ENCODE peak calls at places on chromosomes 4 and X, in seven cellular contexts. One of them, this sample, is unnamed.

GRCh38 chr4:118915468-118915867 is 26.8 kb downstream of the SYNPO2 start:
- DNase-seq in stimulated activated naive CD8-positive, alpha-beta T cell treated with anti-CD3 and anti-CD28 coated beads, Interleukin-15, Interleukin-2, amounts not matched to agents 100 U/mL and 50 U/mL, for 24 hours: no peak
- DNase-seq in activated CD8-positive, alpha-beta memory T cell treated with anti-CD3 and anti-CD28 coated beads, Interleukin-2, amount 50 U/mL, for 48 hours: no peak
- DNase-seq in fibroblast of pulmonary artery: no peak
- DNase-seq in trophoblast cell: no peak
- DNase-seq in pulmonary artery endothelial cell: no peak
- DNase-seq in choroid plexus epithelial cell: no peak
- DNase-seq in this sample: no peak

GRCh38 chr4:177119021-177119461 is 190.6 kb upstream of the NEIL3 start:
- DNase-seq in choroid plexus epithelial cell: peak
- DNase-seq in fibroblast of pulmonary artery: peak
- DNase-seq in activated CD8-positive, alpha-beta memory T cell treated with anti-CD3 and anti-CD28 coated beads, Interleukin-2, amount 50 U/mL, for 48 hours: no peak
- DNase-seq in stimulated activated naive CD8-positive, alpha-beta T cell treated with anti-CD3 and anti-CD28 coated beads, Interleukin-15, Interleukin-2, amounts not matched to agents 100 U/mL and 50 U/mL, for 24 hours: no peak
- DNase-seq in trophoblast cell: no peak
- DNase-seq in pulmonary artery endothelial cell: no peak
- DNase-seq in this sample: no peak

GRCh38 chr4:13329963-13330362 is 154.2 kb downstream of the RAB28 start:
- DNase-seq in trophoblast cell: no peak
- DNase-seq in choroid plexus epithelial cell: peak
- DNase-seq in fibroblast of pulmonary artery: peak
- DNase-seq in activated CD8-positive, alpha-beta memory T cell treated with anti-CD3 and anti-CD28 coated beads, Interleukin-2, amount 50 U/mL, for 48 hours: no peak
- DNase-seq in stimulated activated naive CD8-positive, alpha-beta T cell treated with anti-CD3 and anti-CD28 coated beads, Interleukin-15, Interleukin-2, amounts not matched to agents 100 U/mL and 50 U/mL, for 24 hours: no peak
- DNase-seq in pulmonary artery endothelial cell: no peak
- DNase-seq in this sample: no peak

GRCh38 chr4:178339769-178340168 is 897.5 kb upstream of the AGA start:
- DNase-seq in choroid plexus epithelial cell: peak
- DNase-seq in activated CD8-positive, alpha-beta memory T cell treated with anti-CD3 and anti-CD28 coated beads, Interleukin-2, amount 50 U/mL, for 48 hours: no peak
- DNase-seq in pulmonary artery endothelial cell: no peak
- DNase-seq in fibroblast of pulmonary artery: no peak
- DNase-seq in trophoblast cell: no peak
- DNase-seq in stimulated activated naive CD8-positive, alpha-beta T cell treated with anti-CD3 and anti-CD28 coated beads, Interleukin-15, Interleukin-2, amounts not matched to agents 100 U/mL and 50 U/mL, for 24 hours: no peak
- DNase-seq in this sample: no peak

GRCh38 chr4:153261431-153261830 is 57.2 kb downstream of the TRIM2 start:
- DNase-seq in trophoblast cell: no peak
- DNase-seq in pulmonary artery endothelial cell: no peak
- DNase-seq in stimulated activated naive CD8-positive, alpha-beta T cell treated with anti-CD3 and anti-CD28 coated beads, Interleukin-15, Interleukin-2, amounts not matched to agents 100 U/mL and 50 U/mL, for 24 hours: no peak
- DNase-seq in activated CD8-positive, alpha-beta memory T cell treated with anti-CD3 and anti-CD28 coated beads, Interleukin-2, amount 50 U/mL, for 48 hours: no peak
- DNase-seq in choroid plexus epithelial cell: no peak
- DNase-seq in fibroblast of pulmonary artery: no peak
- DNase-seq in this sample: no peak

GRCh38 chrX:106415276-106415895 is 196.4 kb upstream of the RADX start:
- DNase-seq in choroid plexus epithelial cell: peak
- DNase-seq in trophoblast cell: peak
- DNase-seq in fibroblast of pulmonary artery: peak
- DNase-seq in pulmonary artery endothelial cell: no peak
- DNase-seq in stimulated activated naive CD8-positive, alpha-beta T cell treated with anti-CD3 and anti-CD28 coated beads, Interleukin-15, Interleukin-2, amounts not matched to agents 100 U/mL and 50 U/mL, for 24 hours: no peak
- DNase-seq in activated CD8-positive, alpha-beta memory T cell treated with anti-CD3 and anti-CD28 coated beads, Interleukin-2, amount 50 U/mL, for 48 hours: no peak
- DNase-seq in this sample: no peak

GRCh38 chrX:74422576-74423288 is 1.4 kb downstream of the SLC16A2 start:
- DNase-seq in pulmonary artery endothelial cell: no peak
- DNase-seq in fibroblast of pulmonary artery: peak
- DNase-seq in choroid plexus epithelial cell: peak
- DNase-seq in trophoblast cell: no peak
- DNase-seq in activated CD8-positive, alpha-beta memory T cell treated with anti-CD3 and anti-CD28 coated beads, Interleukin-2, amount 50 U/mL, for 48 hours: no peak
- DNase-seq in stimulated activated naive CD8-positive, alpha-beta T cell treated with anti-CD3 and anti-CD28 coated beads, Interleukin-15, Interleukin-2, amounts not matched to agents 100 U/mL and 50 U/mL, for 24 hours: peak
- DNase-seq in this sample: peak

GRCh38 chr4:68700152-68700551 is 29.7 kb upstream of the UGT2B15 start:
- DNase-seq in stimulated activated naive CD8-positive, alpha-beta T cell treated with anti-CD3 and anti-CD28 coated beads, Interleukin-15, Interleukin-2, amounts not matched to agents 100 U/mL and 50 U/mL, for 24 hours: no peak
- DNase-seq in fibroblast of pulmonary artery: no peak
- DNase-seq in activated CD8-positive, alpha-beta memory T cell treated with anti-CD3 and anti-CD28 coated beads, Interleukin-2, amount 50 U/mL, for 48 hours: no peak
- DNase-seq in choroid plexus epithelial cell: no peak
- DNase-seq in trophoblast cell: no peak
- DNase-seq in pulmonary artery endothelial cell: no peak
- DNase-seq in this sample: no peak

GRCh38 chr4:57037982-57038604 is 59.4 kb downstream of the POLR2B start:
- DNase-seq in stimulated activated naive CD8-positive, alpha-beta T cell treated with anti-CD3 and anti-CD28 coated beads, Interleukin-15, Interleukin-2, amounts not matched to agents 100 U/mL and 50 U/mL, for 24 hours: peak
- DNase-seq in pulmonary artery endothelial cell: no peak
- DNase-seq in trophoblast cell: peak
- DNase-seq in choroid plexus epithelial cell: peak
- DNase-seq in fibroblast of pulmonary artery: peak
- DNase-seq in activated CD8-positive, alpha-beta memory T cell treated with anti-CD3 and anti-CD28 coated beads, Interleukin-2, amount 50 U/mL, for 48 hours: peak
- DNase-seq in this sample: peak

GRCh38 chrX:136183917-136184316 is 36.6 kb downstream of the FHL1 start:
- DNase-seq in fibroblast of pulmonary artery: peak
- DNase-seq in stimulated activated naive CD8-positive, alpha-beta T cell treated with anti-CD3 and anti-CD28 coated beads, Interleukin-15, Interleukin-2, amounts not matched to agents 100 U/mL and 50 U/mL, for 24 hours: no peak
- DNase-seq in activated CD8-positive, alpha-beta memory T cell treated with anti-CD3 and anti-CD28 coated beads, Interleukin-2, amount 50 U/mL, for 48 hours: no peak
- DNase-seq in trophoblast cell: no peak
- DNase-seq in choroid plexus epithelial cell: peak
- DNase-seq in pulmonary artery endothelial cell: no peak
- DNase-seq in this sample: no peak

GRCh38 chrX:30618160-30618765 is 35.0 kb upstream of the GK start:
- DNase-seq in choroid plexus epithelial cell: peak
- DNase-seq in stimulated activated naive CD8-positive, alpha-beta T cell treated with anti-CD3 and anti-CD28 coated beads, Interleukin-15, Interleukin-2, amounts not matched to agents 100 U/mL and 50 U/mL, for 24 hours: no peak
- DNase-seq in pulmonary artery endothelial cell: no peak
- DNase-seq in activated CD8-positive, alpha-beta memory T cell treated with anti-CD3 and anti-CD28 coated beads, Interleukin-2, amount 50 U/mL, for 48 hours: no peak
- DNase-seq in trophoblast cell: no peak
- DNase-seq in fibroblast of pulmonary artery: peak
- DNase-seq in this sample: no peak

GRCh38 chr4:145732895-145733880 is 53.2 kb downstream of the C4orf51 start:
- DNase-seq in stimulated activated naive CD8-positive, alpha-beta T cell treated with anti-CD3 and anti-CD28 coated beads, Interleukin-15, Interleukin-2, amounts not matched to agents 100 U/mL and 50 U/mL, for 24 hours: peak
- DNase-seq in choroid plexus epithelial cell: peak
- DNase-seq in pulmonary artery endothelial cell: peak
- DNase-seq in trophoblast cell: peak
- DNase-seq in activated CD8-positive, alpha-beta memory T cell treated with anti-CD3 and anti-CD28 coated beads, Interleukin-2, amount 50 U/mL, for 48 hours: peak
- DNase-seq in fibroblast of pulmonary artery: peak
- DNase-seq in this sample: peak

GRCh38 chr4:2367626-2368025 is 50.8 kb downstream of the ZFYVE28 start:
- DNase-seq in fibroblast of pulmonary artery: no peak
- DNase-seq in activated CD8-positive, alpha-beta memory T cell treated with anti-CD3 and anti-CD28 coated beads, Interleukin-2, amount 50 U/mL, for 48 hours: no peak
- DNase-seq in trophoblast cell: no peak
- DNase-seq in choroid plexus epithelial cell: no peak
- DNase-seq in pulmonary artery endothelial cell: no peak
- DNase-seq in stimulated activated naive CD8-positive, alpha-beta T cell treated with anti-CD3 and anti-CD28 coated beads, Interleukin-15, Interleukin-2, amounts not matched to agents 100 U/mL and 50 U/mL, for 24 hours: no peak
- DNase-seq in this sample: no peak

GRCh38 chrX:39112143-39112542 is 310.9 kb downstream of the MID1IP1 start:
- DNase-seq in choroid plexus epithelial cell: no peak
- DNase-seq in fibroblast of pulmonary artery: peak
- DNase-seq in trophoblast cell: peak
- DNase-seq in pulmonary artery endothelial cell: no peak
- DNase-seq in activated CD8-positive, alpha-beta memory T cell treated with anti-CD3 and anti-CD28 coated beads, Interleukin-2, amount 50 U/mL, for 48 hours: no peak
- DNase-seq in stimulated activated naive CD8-positive, alpha-beta T cell treated with anti-CD3 and anti-CD28 coated beads, Interleukin-15, Interleukin-2, amounts not matched to agents 100 U/mL and 50 U/mL, for 24 hours: no peak
- DNase-seq in this sample: no peak

GRCh38 chr4:76055005-76055404 is 19.1 kb upstream of the CXCL11 start:
- DNase-seq in trophoblast cell: no peak
- DNase-seq in choroid plexus epithelial cell: no peak
- DNase-seq in activated CD8-positive, alpha-beta memory T cell treated with anti-CD3 and anti-CD28 coated beads, Interleukin-2, amount 50 U/mL, for 48 hours: no peak
- DNase-seq in fibroblast of pulmonary artery: no peak
- DNase-seq in stimulated activated naive CD8-positive, alpha-beta T cell treated with anti-CD3 and anti-CD28 coated beads, Interleukin-15, Interleukin-2, amounts not matched to agents 100 U/mL and 50 U/mL, for 24 hours: no peak
- DNase-seq in pulmonary artery endothelial cell: no peak
- DNase-seq in this sample: no peak

GRCh38 chr4:154348657-154349056 is 142.9 kb downstream of the DCHS2 start:
- DNase-seq in pulmonary artery endothelial cell: no peak
- DNase-seq in stimulated activated naive CD8-positive, alpha-beta T cell treated with anti-CD3 and anti-CD28 coated beads, Interleukin-15, Interleukin-2, amounts not matched to agents 100 U/mL and 50 U/mL, for 24 hours: no peak
- DNase-seq in choroid plexus epithelial cell: no peak
- DNase-seq in trophoblast cell: no peak
- DNase-seq in fibroblast of pulmonary artery: no peak
- DNase-seq in activated CD8-positive, alpha-beta memory T cell treated with anti-CD3 and anti-CD28 coated beads, Interleukin-2, amount 50 U/mL, for 48 hours: no peak
- DNase-seq in this sample: no peak

GRCh38 chr4:170623899-170624298 is 534.1 kb upstream of the AADAT start:
- DNase-seq in activated CD8-positive, alpha-beta memory T cell treated with anti-CD3 and anti-CD28 coated beads, Interleukin-2, amount 50 U/mL, for 48 hours: no peak
- DNase-seq in stimulated activated naive CD8-positive, alpha-beta T cell treated with anti-CD3 and anti-CD28 coated beads, Interleukin-15, Interleukin-2, amounts not matched to agents 100 U/mL and 50 U/mL, for 24 hours: no peak
- DNase-seq in choroid plexus epithelial cell: peak
- DNase-seq in trophoblast cell: no peak
- DNase-seq in pulmonary artery endothelial cell: no peak
- DNase-seq in fibroblast of pulmonary artery: no peak
- DNase-seq in this sample: no peak

GRCh38 chrX:132413459-132413858 is 75.4 kb downstream of the MBNL3 start:
- DNase-seq in choroid plexus epithelial cell: no peak
- DNase-seq in stimulated activated naive CD8-positive, alpha-beta T cell treated with anti-CD3 and anti-CD28 coated beads, Interleukin-15, Interleukin-2, amounts not matched to agents 100 U/mL and 50 U/mL, for 24 hours: no peak
- DNase-seq in fibroblast of pulmonary artery: no peak
- DNase-seq in trophoblast cell: no peak
- DNase-seq in activated CD8-positive, alpha-beta memory T cell treated with anti-CD3 and anti-CD28 coated beads, Interleukin-2, amount 50 U/mL, for 48 hours: no peak
- DNase-seq in pulmonary artery endothelial cell: no peak
- DNase-seq in this sample: no peak

GRCh38 chrX:134734343-134735001 is 76.2 kb upstream of the PLAC1 start:
- DNase-seq in activated CD8-positive, alpha-beta memory T cell treated with anti-CD3 and anti-CD28 coated beads, Interleukin-2, amount 50 U/mL, for 48 hours: no peak
- DNase-seq in trophoblast cell: no peak
- DNase-seq in choroid plexus epithelial cell: no peak
- DNase-seq in fibroblast of pulmonary artery: peak
- DNase-seq in stimulated activated naive CD8-positive, alpha-beta T cell treated with anti-CD3 and anti-CD28 coated beads, Interleukin-15, Interleukin-2, amounts not matched to agents 100 U/mL and 50 U/mL, for 24 hours: no peak
- DNase-seq in pulmonary artery endothelial cell: no peak
- DNase-seq in this sample: no peak

GRCh38 chr4:176034498-176034897 is 31.1 kb upstream of the WDR17 start:
- DNase-seq in choroid plexus epithelial cell: peak
- DNase-seq in pulmonary artery endothelial cell: no peak
- DNase-seq in trophoblast cell: peak
- DNase-seq in activated CD8-positive, alpha-beta memory T cell treated with anti-CD3 and anti-CD28 coated beads, Interleukin-2, amount 50 U/mL, for 48 hours: no peak
- DNase-seq in stimulated activated naive CD8-positive, alpha-beta T cell treated with anti-CD3 and anti-CD28 coated beads, Interleukin-15, Interleukin-2, amounts not matched to agents 100 U/mL and 50 U/mL, for 24 hours: peak
- DNase-seq in fibroblast of pulmonary artery: peak
- DNase-seq in this sample: no peak

GRCh38 chr4:119478446-119479179 is 150.0 kb downstream of the PDE5A start:
- DNase-seq in trophoblast cell: no peak
- DNase-seq in activated CD8-positive, alpha-beta memory T cell treated with anti-CD3 and anti-CD28 coated beads, Interleukin-2, amount 50 U/mL, for 48 hours: no peak
- DNase-seq in pulmonary artery endothelial cell: no peak
- DNase-seq in choroid plexus epithelial cell: no peak
- DNase-seq in fibroblast of pulmonary artery: no peak
- DNase-seq in stimulated activated naive CD8-positive, alpha-beta T cell treated with anti-CD3 and anti-CD28 coated beads, Interleukin-15, Interleukin-2, amounts not matched to agents 100 U/mL and 50 U/mL, for 24 hours: no peak
- DNase-seq in this sample: no peak

GRCh38 chrX:13357925-13358324 is 38.1 kb upstream of the ATXN3L start:
- DNase-seq in activated CD8-positive, alpha-beta memory T cell treated with anti-CD3 and anti-CD28 coated beads, Interleukin-2, amount 50 U/mL, for 48 hours: no peak
- DNase-seq in choroid plexus epithelial cell: peak
- DNase-seq in pulmonary artery endothelial cell: no peak
- DNase-seq in fibroblast of pulmonary artery: peak
- DNase-seq in trophoblast cell: no peak
- DNase-seq in stimulated activated naive CD8-positive, alpha-beta T cell treated with anti-CD3 and anti-CD28 coated beads, Interleukin-15, Interleukin-2, amounts not matched to agents 100 U/mL and 50 U/mL, for 24 hours: no peak
- DNase-seq in this sample: no peak

GRCh38 chr4:8102831-8103230 is 55.8 kb downstream of the ABLIM2 start:
- DNase-seq in stimulated activated naive CD8-positive, alpha-beta T cell treated with anti-CD3 and anti-CD28 coated beads, Interleukin-15, Interleukin-2, amounts not matched to agents 100 U/mL and 50 U/mL, for 24 hours: no peak
- DNase-seq in fibroblast of pulmonary artery: no peak
- DNase-seq in activated CD8-positive, alpha-beta memory T cell treated with anti-CD3 and anti-CD28 coated beads, Interleukin-2, amount 50 U/mL, for 48 hours: no peak
- DNase-seq in choroid plexus epithelial cell: no peak
- DNase-seq in trophoblast cell: no peak
- DNase-seq in pulmonary artery endothelial cell: no peak
- DNase-seq in this sample: no peak

GRCh38 chr4:10582059-10582686 is 102.4 kb downstream of the CLNK start:
- DNase-seq in fibroblast of pulmonary artery: peak
- DNase-seq in stimulated activated naive CD8-positive, alpha-beta T cell treated with anti-CD3 and anti-CD28 coated beads, Interleukin-15, Interleukin-2, amounts not matched to agents 100 U/mL and 50 U/mL, for 24 hours: peak
- DNase-seq in pulmonary artery endothelial cell: peak
- DNase-seq in activated CD8-positive, alpha-beta memory T cell treated with anti-CD3 and anti-CD28 coated beads, Interleukin-2, amount 50 U/mL, for 48 hours: no peak
- DNase-seq in choroid plexus epithelial cell: peak
- DNase-seq in trophoblast cell: peak
- DNase-seq in this sample: peak

GRCh38 chrX:17415242-17415815 is 40.3 kb downstream of the NHS start:
- DNase-seq in trophoblast cell: no peak
- DNase-seq in choroid plexus epithelial cell: no peak
- DNase-seq in pulmonary artery endothelial cell: no peak
- DNase-seq in fibroblast of pulmonary artery: no peak
- DNase-seq in activated CD8-positive, alpha-beta memory T cell treated with anti-CD3 and anti-CD28 coated beads, Interleukin-2, amount 50 U/mL, for 48 hours: no peak
- DNase-seq in stimulated activated naive CD8-positive, alpha-beta T cell treated with anti-CD3 and anti-CD28 coated beads, Interleukin-15, Interleukin-2, amounts not matched to agents 100 U/mL and 50 U/mL, for 24 hours: no peak
- DNase-seq in this sample: no peak

GRCh38 chr4:10006236-10006603 is 15.1 kb downstream of the SLC2A9 start:
- DNase-seq in activated CD8-positive, alpha-beta memory T cell treated with anti-CD3 and anti-CD28 coated beads, Interleukin-2, amount 50 U/mL, for 48 hours: no peak
- DNase-seq in stimulated activated naive CD8-positive, alpha-beta T cell treated with anti-CD3 and anti-CD28 coated beads, Interleukin-15, Interleukin-2, amounts not matched to agents 100 U/mL and 50 U/mL, for 24 hours: no peak
- DNase-seq in pulmonary artery endothelial cell: peak
- DNase-seq in choroid plexus epithelial cell: peak
- DNase-seq in fibroblast of pulmonary artery: peak
- DNase-seq in trophoblast cell: peak
- DNase-seq in this sample: no peak

GRCh38 chrX:33014949-33015348 is 196.4 kb downstream of the DMD start:
- DNase-seq in trophoblast cell: no peak
- DNase-seq in pulmonary artery endothelial cell: no peak
- DNase-seq in stimulated activated naive CD8-positive, alpha-beta T cell treated with anti-CD3 and anti-CD28 coated beads, Interleukin-15, Interleukin-2, amounts not matched to agents 100 U/mL and 50 U/mL, for 24 hours: no peak
- DNase-seq in choroid plexus epithelial cell: no peak
- DNase-seq in activated CD8-positive, alpha-beta memory T cell treated with anti-CD3 and anti-CD28 coated beads, Interleukin-2, amount 50 U/mL, for 48 hours: no peak
- DNase-seq in fibroblast of pulmonary artery: no peak
- DNase-seq in this sample: no peak

GRCh38 chr4:41763741-41764140 is 15.2 kb upstream of the PHOX2B start:
- DNase-seq in fibroblast of pulmonary artery: no peak
- DNase-seq in trophoblast cell: peak
- DNase-seq in activated CD8-positive, alpha-beta memory T cell treated with anti-CD3 and anti-CD28 coated beads, Interleukin-2, amount 50 U/mL, for 48 hours: no peak
- DNase-seq in choroid plexus epithelial cell: no peak
- DNase-seq in stimulated activated naive CD8-positive, alpha-beta T cell treated with anti-CD3 and anti-CD28 coated beads, Interleukin-15, Interleukin-2, amounts not matched to agents 100 U/mL and 50 U/mL, for 24 hours: no peak
- DNase-seq in pulmonary artery endothelial cell: no peak
- DNase-seq in this sample: no peak

GRCh38 chr4:55445921-55446577 is 50.3 kb downstream of the TMEM165 start:
- DNase-seq in activated CD8-positive, alpha-beta memory T cell treated with anti-CD3 and anti-CD28 coated beads, Interleukin-2, amount 50 U/mL, for 48 hours: no peak
- DNase-seq in fibroblast of pulmonary artery: peak
- DNase-seq in stimulated activated naive CD8-positive, alpha-beta T cell treated with anti-CD3 and anti-CD28 coated beads, Interleukin-15, Interleukin-2, amounts not matched to agents 100 U/mL and 50 U/mL, for 24 hours: no peak
- DNase-seq in choroid plexus epithelial cell: peak
- DNase-seq in pulmonary artery endothelial cell: no peak
- DNase-seq in trophoblast cell: peak
- DNase-seq in this sample: no peak

GRCh38 chrX:16573781-16574180 is 76.2 kb upstream of the S100G start:
- DNase-seq in trophoblast cell: peak
- DNase-seq in pulmonary artery endothelial cell: no peak
- DNase-seq in activated CD8-positive, alpha-beta memory T cell treated with anti-CD3 and anti-CD28 coated beads, Interleukin-2, amount 50 U/mL, for 48 hours: no peak
- DNase-seq in stimulated activated naive CD8-positive, alpha-beta T cell treated with anti-CD3 and anti-CD28 coated beads, Interleukin-15, Interleukin-2, amounts not matched to agents 100 U/mL and 50 U/mL, for 24 hours: no peak
- DNase-seq in fibroblast of pulmonary artery: peak
- DNase-seq in choroid plexus epithelial cell: peak
- DNase-seq in this sample: no peak

GRCh38 chrX:36534900-36535299 is 473.3 kb upstream of the FAM47C start:
- DNase-seq in choroid plexus epithelial cell: no peak
- DNase-seq in stimulated activated naive CD8-positive, alpha-beta T cell treated with anti-CD3 and anti-CD28 coated beads, Interleukin-15, Interleukin-2, amounts not matched to agents 100 U/mL and 50 U/mL, for 24 hours: no peak
- DNase-seq in activated CD8-positive, alpha-beta memory T cell treated with anti-CD3 and anti-CD28 coated beads, Interleukin-2, amount 50 U/mL, for 48 hours: no peak
- DNase-seq in trophoblast cell: no peak
- DNase-seq in fibroblast of pulmonary artery: no peak
- DNase-seq in pulmonary artery endothelial cell: no peak
- DNase-seq in this sample: no peak

GRCh38 chrX:45806410-45807121 is 605.9 kb upstream of the DIPK2B start:
- DNase-seq in fibroblast of pulmonary artery: peak
- DNase-seq in choroid plexus epithelial cell: peak
- DNase-seq in trophoblast cell: peak
- DNase-seq in pulmonary artery endothelial cell: no peak
- DNase-seq in activated CD8-positive, alpha-beta memory T cell treated with anti-CD3 and anti-CD28 coated beads, Interleukin-2, amount 50 U/mL, for 48 hours: no peak
- DNase-seq in stimulated activated naive CD8-positive, alpha-beta T cell treated with anti-CD3 and anti-CD28 coated beads, Interleukin-15, Interleukin-2, amounts not matched to agents 100 U/mL and 50 U/mL, for 24 hours: peak
- DNase-seq in this sample: no peak

GRCh38 chr4:53622739-53623151 is 31.5 kb upstream of the LNX1 start:
- DNase-seq in fibroblast of pulmonary artery: peak
- DNase-seq in choroid plexus epithelial cell: peak
- DNase-seq in trophoblast cell: peak
- DNase-seq in pulmonary artery endothelial cell: no peak
- DNase-seq in stimulated activated naive CD8-positive, alpha-beta T cell treated with anti-CD3 and anti-CD28 coated beads, Interleukin-15, Interleukin-2, amounts not matched to agents 100 U/mL and 50 U/mL, for 24 hours: no peak
- DNase-seq in activated CD8-positive, alpha-beta memory T cell treated with anti-CD3 and anti-CD28 coated beads, Interleukin-2, amount 50 U/mL, for 48 hours: no peak
- DNase-seq in this sample: no peak

GRCh38 chr4:55865228-55865806 is 11.9 kb downstream of the EXOC1 start:
- DNase-seq in pulmonary artery endothelial cell: no peak
- DNase-seq in choroid plexus epithelial cell: peak
- DNase-seq in stimulated activated naive CD8-positive, alpha-beta T cell treated with anti-CD3 and anti-CD28 coated beads, Interleukin-15, Interleukin-2, amounts not matched to agents 100 U/mL and 50 U/mL, for 24 hours: no peak
- DNase-seq in activated CD8-positive, alpha-beta memory T cell treated with anti-CD3 and anti-CD28 coated beads, Interleukin-2, amount 50 U/mL, for 48 hours: no peak
- DNase-seq in fibroblast of pulmonary artery: peak
- DNase-seq in trophoblast cell: peak
- DNase-seq in this sample: no peak

GRCh38 chr4:140641789-140642439 is 73.2 kb upstream of the UCP1 start:
- DNase-seq in stimulated activated naive CD8-positive, alpha-beta T cell treated with anti-CD3 and anti-CD28 coated beads, Interleukin-15, Interleukin-2, amounts not matched to agents 100 U/mL and 50 U/mL, for 24 hours: no peak
- DNase-seq in pulmonary artery endothelial cell: no peak
- DNase-seq in trophoblast cell: no peak
- DNase-seq in choroid plexus epithelial cell: peak
- DNase-seq in fibroblast of pulmonary artery: no peak
- DNase-seq in activated CD8-positive, alpha-beta memory T cell treated with anti-CD3 and anti-CD28 coated beads, Interleukin-2, amount 50 U/mL, for 48 hours: no peak
- DNase-seq in this sample: no peak

GRCh38 chrX:10146350-10146749 is 10.4 kb upstream of the CLCN4 start:
- DNase-seq in pulmonary artery endothelial cell: no peak
- DNase-seq in activated CD8-positive, alpha-beta memory T cell treated with anti-CD3 and anti-CD28 coated beads, Interleukin-2, amount 50 U/mL, for 48 hours: no peak
- DNase-seq in stimulated activated naive CD8-positive, alpha-beta T cell treated with anti-CD3 and anti-CD28 coated beads, Interleukin-15, Interleukin-2, amounts not matched to agents 100 U/mL and 50 U/mL, for 24 hours: no peak
- DNase-seq in choroid plexus epithelial cell: no peak
- DNase-seq in fibroblast of pulmonary artery: no peak
- DNase-seq in trophoblast cell: no peak
- DNase-seq in this sample: no peak

GRCh38 chr4:95290702-95291101 is 258.1 kb downstream of the UNC5C start:
- DNase-seq in fibroblast of pulmonary artery: no peak
- DNase-seq in activated CD8-positive, alpha-beta memory T cell treated with anti-CD3 and anti-CD28 coated beads, Interleukin-2, amount 50 U/mL, for 48 hours: no peak
- DNase-seq in pulmonary artery endothelial cell: no peak
- DNase-seq in trophoblast cell: no peak
- DNase-seq in choroid plexus epithelial cell: peak
- DNase-seq in stimulated activated naive CD8-positive, alpha-beta T cell treated with anti-CD3 and anti-CD28 coated beads, Interleukin-15, Interleukin-2, amounts not matched to agents 100 U/mL and 50 U/mL, for 24 hours: no peak
- DNase-seq in this sample: no peak

GRCh38 chr4:328729-329128 is 8.9 kb upstream of the ZNF141 start:
- DNase-seq in pulmonary artery endothelial cell: no peak
- DNase-seq in fibroblast of pulmonary artery: no peak
- DNase-seq in choroid plexus epithelial cell: no peak
- DNase-seq in stimulated activated naive CD8-positive, alpha-beta T cell treated with anti-CD3 and anti-CD28 coated beads, Interleukin-15, Interleukin-2, amounts not matched to agents 100 U/mL and 50 U/mL, for 24 hours: no peak
- DNase-seq in activated CD8-positive, alpha-beta memory T cell treated with anti-CD3 and anti-CD28 coated beads, Interleukin-2, amount 50 U/mL, for 48 hours: no peak
- DNase-seq in trophoblast cell: no peak
- DNase-seq in this sample: no peak